ENCODE peak calls at places on chromosomes 12 and 14, in ten cellular contexts. One of them, this sample, is unnamed.

GRCh38 chr12:89663577-89664357 is 44.9 kb downstream of the ATP2B1 start:
- DNase-seq in HCT116: no peak
- DNase-seq in esophagus squamous epithelium: no peak
- DNase-seq in WERI-Rb-1: no peak
- DNase-seq in A549: no peak
- DNase-seq in left ventricle myocardium inferior: no peak
- DNase-seq in CD8-positive, alpha-beta T cell: no peak
- DNase-seq in GM23248: peak; percentile 67
- DNase-seq in ovary: no peak
- DNase-seq in cardiac muscle cell: no peak
- DNase-seq in this sample: no peak

GRCh38 chr14:50790568-50790967 is 40.4 kb downstream of the NIN start:
- DNase-seq in HCT116: no peak
- DNase-seq in esophagus squamous epithelium: no peak
- DNase-seq in WERI-Rb-1: no peak
- DNase-seq in A549: no peak
- DNase-seq in left ventricle myocardium inferior: no peak
- DNase-seq in CD8-positive, alpha-beta T cell: no peak
- DNase-seq in GM23248: peak; percentile 19
- DNase-seq in ovary: no peak
- DNase-seq in cardiac muscle cell: no peak
- DNase-seq in this sample: no peak

GRCh38 chr12:81502912-81503695 is 256.0 kb downstream of the PPFIA2 start:
- DNase-seq in HCT116: no peak
- DNase-seq in esophagus squamous epithelium: no peak
- DNase-seq in WERI-Rb-1: no peak
- DNase-seq in A549: peak; percentile 11
- DNase-seq in left ventricle myocardium inferior: no peak
- DNase-seq in CD8-positive, alpha-beta T cell: no peak
- DNase-seq in GM23248: peak; percentile 91
- DNase-seq in ovary: no peak
- DNase-seq in cardiac muscle cell: no peak
- DNase-seq in this sample: no peak

GRCh38 chr14:101716077-101716950 is 45.2 kb upstream of the PPP2R5C start:
- DNase-seq in HCT116: no peak
- DNase-seq in esophagus squamous epithelium: no peak
- DNase-seq in WERI-Rb-1: no peak
- DNase-seq in A549: no peak
- DNase-seq in left ventricle myocardium inferior: no peak
- DNase-seq in CD8-positive, alpha-beta T cell: no peak
- DNase-seq in GM23248: no peak
- DNase-seq in ovary: no peak
- DNase-seq in cardiac muscle cell: no peak
- DNase-seq in this sample: no peak

GRCh38 chr12:3199551-3200031 is 122.4 kb downstream of the TSPAN9 start:
- DNase-seq in HCT116: no peak
- DNase-seq in esophagus squamous epithelium: no peak
- DNase-seq in WERI-Rb-1: peak; percentile 54
- DNase-seq in A549: peak; percentile 25
- DNase-seq in left ventricle myocardium inferior: no peak
- DNase-seq in CD8-positive, alpha-beta T cell: no peak
- DNase-seq in GM23248: peak; percentile 56
- DNase-seq in ovary: peak; percentile 68
- DNase-seq in cardiac muscle cell: peak; percentile 82
- DNase-seq in this sample: no peak

GRCh38 chr12:107564946-107565345 is 120.7 kb upstream of the PWP1 start:
- DNase-seq in HCT116: peak; percentile 7
- DNase-seq in esophagus squamous epithelium: no peak
- DNase-seq in WERI-Rb-1: peak; percentile 52
- DNase-seq in A549: peak; percentile 51
- DNase-seq in left ventricle myocardium inferior: no peak
- DNase-seq in CD8-positive, alpha-beta T cell: no peak
- DNase-seq in GM23248: peak; percentile 52
- DNase-seq in ovary: no peak
- DNase-seq in cardiac muscle cell: peak; percentile 35
- DNase-seq in this sample: no peak

GRCh38 chr12:49643961-49644619 is 20.7 kb downstream of the PRPF40B start:
- DNase-seq in HCT116: no peak
- DNase-seq in esophagus squamous epithelium: no peak
- DNase-seq in WERI-Rb-1: no peak
- DNase-seq in A549: no peak
- DNase-seq in left ventricle myocardium inferior: no peak
- DNase-seq in CD8-positive, alpha-beta T cell: no peak
- DNase-seq in GM23248: no peak
- DNase-seq in ovary: no peak
- DNase-seq in cardiac muscle cell: no peak
- DNase-seq in this sample: no peak

GRCh38 chr12:99152337-99152736 is 495.2 kb upstream of the GARIN6 start:
- DNase-seq in HCT116: no peak
- DNase-seq in esophagus squamous epithelium: no peak
- DNase-seq in WERI-Rb-1: no peak
- DNase-seq in A549: no peak
- DNase-seq in left ventricle myocardium inferior: no peak
- DNase-seq in CD8-positive, alpha-beta T cell: no peak
- DNase-seq in GM23248: no peak
- DNase-seq in ovary: no peak
- DNase-seq in cardiac muscle cell: no peak
- DNase-seq in this sample: no peak

GRCh38 chr12:71128191-71128590 is 29.6 kb downstream of the TSPAN8 start:
- DNase-seq in HCT116: no peak
- DNase-seq in esophagus squamous epithelium: no peak
- DNase-seq in WERI-Rb-1: no peak
- DNase-seq in A549: no peak
- DNase-seq in left ventricle myocardium inferior: no peak
- DNase-seq in CD8-positive, alpha-beta T cell: no peak
- DNase-seq in GM23248: no peak
- DNase-seq in ovary: no peak
- DNase-seq in cardiac muscle cell: peak; percentile 28
- DNase-seq in this sample: no peak

GRCh38 chr12:114916124-114916523 is 232.1 kb upstream of the TBX3 start:
- DNase-seq in HCT116: no peak
- DNase-seq in esophagus squamous epithelium: no peak
- DNase-seq in WERI-Rb-1: no peak
- DNase-seq in A549: peak; percentile 78
- DNase-seq in left ventricle myocardium inferior: no peak
- DNase-seq in CD8-positive, alpha-beta T cell: no peak
- DNase-seq in GM23248: peak; percentile 93
- DNase-seq in ovary: no peak
- DNase-seq in cardiac muscle cell: no peak
- DNase-seq in this sample: no peak

GRCh38 chr12:127355061-127355820 is 911.7 kb upstream of the TMEM132C start:
- DNase-seq in HCT116: no peak
- DNase-seq in esophagus squamous epithelium: no peak
- DNase-seq in WERI-Rb-1: peak; percentile 29
- DNase-seq in A549: peak; percentile 31
- DNase-seq in left ventricle myocardium inferior: no peak
- DNase-seq in CD8-positive, alpha-beta T cell: no peak
- DNase-seq in GM23248: peak; percentile 60
- DNase-seq in ovary: no peak
- DNase-seq in cardiac muscle cell: peak; percentile 49
- DNase-seq in this sample: no peak

GRCh38 chr14:25846232-25846631 is 751.6 kb downstream of the NOVA1 start:
- DNase-seq in HCT116: no peak
- DNase-seq in esophagus squamous epithelium: no peak
- DNase-seq in WERI-Rb-1: no peak
- DNase-seq in A549: no peak
- DNase-seq in left ventricle myocardium inferior: no peak
- DNase-seq in CD8-positive, alpha-beta T cell: no peak
- DNase-seq in GM23248: no peak
- DNase-seq in ovary: no peak
- DNase-seq in cardiac muscle cell: no peak
- DNase-seq in this sample: no peak
- H3K9me3 ChIP-seq in HCT116: peaks cover 24% of the 10 kb centered on the region
- H3K9me3 ChIP-seq in esophagus squamous epithelium: no peaks in the 10 kb centered on the region
- H3K9me3 ChIP-seq in WERI-Rb-1: no peaks in the 10 kb centered on the region
- H3K9me3 ChIP-seq in A549: no peaks in the 10 kb centered on the region
- H3K9me3 ChIP-seq in left ventricle myocardium inferior: no peaks in the 10 kb centered on the region
- H3K9me3 ChIP-seq in CD8-positive, alpha-beta T cell: no peaks in the 10 kb centered on the region
- H3K9me3 ChIP-seq in GM23248: no peaks in the 10 kb centered on the region
- H3K9me3 ChIP-seq in ovary: no peaks in the 10 kb centered on the region
- H3K9me3 ChIP-seq in cardiac muscle cell: no peaks in the 10 kb centered on the region
- H3K9me3 ChIP-seq in this sample: no peaks in the 10 kb centered on the region

GRCh38 chr14:95046711-95047681 is 110.3 kb downstream of the DICER1 start:
- DNase-seq in HCT116: no peak
- DNase-seq in esophagus squamous epithelium: no peak
- DNase-seq in WERI-Rb-1: peak; percentile 22
- DNase-seq in A549: no peak
- DNase-seq in left ventricle myocardium inferior: no peak
- DNase-seq in CD8-positive, alpha-beta T cell: no peak
- DNase-seq in GM23248: no peak
- DNase-seq in ovary: no peak
- DNase-seq in cardiac muscle cell: no peak
- DNase-seq in this sample: no peak
- H3K27ac ChIP-seq in HCT116: no peak overlapping the region
- H3K27ac ChIP-seq in esophagus squamous epithelium: peak overlapping the region; percentile 0
- H3K27ac ChIP-seq in WERI-Rb-1: peak overlapping the region; percentile 45
- H3K27ac ChIP-seq in A549: no peak overlapping the region
- H3K27ac ChIP-seq in left ventricle myocardium inferior: no peak overlapping the region
- H3K27ac ChIP-seq in CD8-positive, alpha-beta T cell: no peak overlapping the region
- H3K27ac ChIP-seq in GM23248: no peak overlapping the region
- H3K27ac ChIP-seq in ovary: no peak overlapping the region
- H3K27ac ChIP-seq in cardiac muscle cell: no peak overlapping the region
- H3K27ac ChIP-seq in this sample: no peak overlapping the region

GRCh38 chr14:105924951-105925591 is 398.7 kb downstream of the TMEM121 start:
- DNase-seq in HCT116: no peak
- DNase-seq in esophagus squamous epithelium: no peak
- DNase-seq in WERI-Rb-1: no peak
- DNase-seq in A549: no peak
- DNase-seq in left ventricle myocardium inferior: no peak
- DNase-seq in CD8-positive, alpha-beta T cell: no peak
- DNase-seq in GM23248: no peak
- DNase-seq in ovary: no peak
- DNase-seq in cardiac muscle cell: no peak
- DNase-seq in this sample: no peak
- H3K9me3 ChIP-seq in HCT116: no peaks in the 10 kb centered on the region
- H3K9me3 ChIP-seq in esophagus squamous epithelium: no peaks in the 10 kb centered on the region
- H3K9me3 ChIP-seq in WERI-Rb-1: no peaks in the 10 kb centered on the region
- H3K9me3 ChIP-seq in A549: no peaks in the 10 kb centered on the region
- H3K9me3 ChIP-seq in left ventricle myocardium inferior: peaks cover 30% of the 10 kb centered on the region
- H3K9me3 ChIP-seq in CD8-positive, alpha-beta T cell: no peaks in the 10 kb centered on the region
- H3K9me3 ChIP-seq in GM23248: no peaks in the 10 kb centered on the region
- H3K9me3 ChIP-seq in ovary: no peaks in the 10 kb centered on the region
- H3K9me3 ChIP-seq in cardiac muscle cell: no peaks in the 10 kb centered on the region
- H3K9me3 ChIP-seq in this sample: no peaks in the 10 kb centered on the region

GRCh38 chr12:56078427-56078826 is 1.5 kb upstream of the ERBB3 start:
- DNase-seq in HCT116: no peak
- DNase-seq in esophagus squamous epithelium: no peak
- DNase-seq in WERI-Rb-1: no peak
- DNase-seq in A549: no peak
- DNase-seq in left ventricle myocardium inferior: no peak
- DNase-seq in CD8-positive, alpha-beta T cell: no peak
- DNase-seq in GM23248: no peak
- DNase-seq in ovary: no peak
- DNase-seq in cardiac muscle cell: no peak
- DNase-seq in this sample: no peak
- H3K27ac ChIP-seq in HCT116: peak overlapping the region; percentile 93
- H3K27ac ChIP-seq in esophagus squamous epithelium: peak overlapping the region; percentile 91
- H3K27ac ChIP-seq in WERI-Rb-1: peak overlapping the region; percentile 90
- H3K27ac ChIP-seq in A549: peak overlapping the region; percentile 87
- H3K27ac ChIP-seq in left ventricle myocardium inferior: no peak overlapping the region
- H3K27ac ChIP-seq in CD8-positive, alpha-beta T cell: no peak overlapping the region
- H3K27ac ChIP-seq in GM23248: no peak overlapping the region
- H3K27ac ChIP-seq in ovary: no peak overlapping the region
- H3K27ac ChIP-seq in cardiac muscle cell: no peak overlapping the region
- H3K27ac ChIP-seq in this sample: no peak overlapping the region

DNA sequence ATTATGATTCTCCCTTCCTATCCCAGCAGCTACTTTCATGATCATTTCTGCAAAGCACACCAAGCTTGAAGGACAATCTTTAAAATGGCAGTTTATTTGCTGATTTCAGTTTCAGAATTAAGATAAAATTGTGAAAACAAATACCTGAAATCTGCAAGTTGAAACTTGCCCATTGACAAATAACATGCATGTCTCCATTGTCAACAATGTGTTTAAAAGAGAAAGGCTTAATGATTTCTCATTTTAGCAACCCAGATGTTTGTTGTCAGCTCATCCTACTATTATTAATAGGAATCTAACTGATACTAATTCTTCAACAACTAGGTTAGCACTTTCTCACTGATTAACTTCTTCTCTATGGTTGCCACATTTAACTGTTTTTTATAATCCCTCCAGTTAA is 474.6 kb downstream of the PRKD1 start:
- DNase-seq in HCT116: no peak
- DNase-seq in esophagus squamous epithelium: no peak
- DNase-seq in WERI-Rb-1: no peak
- DNase-seq in A549: no peak
- DNase-seq in left ventricle myocardium inferior: no peak
- DNase-seq in CD8-positive, alpha-beta T cell: no peak
- DNase-seq in GM23248: no peak
- DNase-seq in ovary: no peak
- DNase-seq in cardiac muscle cell: no peak
- DNase-seq in this sample: no peak
- H3K9me3 ChIP-seq in HCT116: peaks cover 34% of the 10 kb centered on the region
- H3K9me3 ChIP-seq in esophagus squamous epithelium: no peaks in the 10 kb centered on the region
- H3K9me3 ChIP-seq in WERI-Rb-1: no peaks in the 10 kb centered on the region
- H3K9me3 ChIP-seq in A549: no peaks in the 10 kb centered on the region
- H3K9me3 ChIP-seq in left ventricle myocardium inferior: no peaks in the 10 kb centered on the region
- H3K9me3 ChIP-seq in CD8-positive, alpha-beta T cell: no peaks in the 10 kb centered on the region
- H3K9me3 ChIP-seq in GM23248: no peaks in the 10 kb centered on the region
- H3K9me3 ChIP-seq in ovary: no peaks in the 10 kb centered on the region
- H3K9me3 ChIP-seq in cardiac muscle cell: no peaks in the 10 kb centered on the region
- H3K9me3 ChIP-seq in this sample: peaks cover 5% of the 10 kb centered on the region

This sample was measured in CD4-positive, CD25-positive, alpha-beta regulatory T cell.